ENCODE peak calls at places on chromosomes 13 and 19, in six cellular contexts. One of them, this sample, is unnamed.

GRCh38 chr19:49142866-49143335 is 12.3 kb downstream of the HRC start:
- DNase-seq in spleen: peak; percentile 88
- DNase-seq in breast epithelium: peak; percentile 92
- DNase-seq in SK-N-SH: peak; percentile 95
- DNase-seq in GM23338: peak; percentile 99
- DNase-seq in upper lobe of left lung: peak; percentile 92
- DNase-seq in this sample: peak; percentile 91

GRCh38 chr13:76609643-76610042 is 276.6 kb downstream of the KCTD12 start:
- DNase-seq in SK-N-SH: no peak
- DNase-seq in upper lobe of left lung: no peak
- DNase-seq in GM23338: no peak
- DNase-seq in spleen: no peak
- DNase-seq in breast epithelium: no peak
- DNase-seq in this sample: no peak

GRCh38 chr13:47094734-47095434 is 198.0 kb upstream of the HTR2A start:
- DNase-seq in GM23338: peak; percentile 53
- DNase-seq in spleen: no peak
- DNase-seq in SK-N-SH: no peak
- DNase-seq in upper lobe of left lung: no peak
- DNase-seq in breast epithelium: no peak
- DNase-seq in this sample: no peak

GRCh38 chr13:113672002-113672651 is 5.1 kb downstream of the GRK1 start:
- DNase-seq in upper lobe of left lung: peak; percentile 11
- DNase-seq in SK-N-SH: no peak
- DNase-seq in GM23338: no peak
- DNase-seq in breast epithelium: no peak
- DNase-seq in spleen: peak; percentile 66
- DNase-seq in this sample: no peak

GRCh38 chr13:22061806-22062391 is 391.0 kb downstream of the FGF9 start:
- DNase-seq in breast epithelium: no peak
- DNase-seq in spleen: no peak
- DNase-seq in GM23338: no peak
- DNase-seq in upper lobe of left lung: no peak
- DNase-seq in SK-N-SH: no peak
- DNase-seq in this sample: no peak

GRCh38 chr13:21849323-21849722 is 178.4 kb downstream of the FGF9 start:
- DNase-seq in breast epithelium: no peak
- DNase-seq in upper lobe of left lung: no peak
- DNase-seq in GM23338: peak; percentile 79
- DNase-seq in SK-N-SH: peak; percentile 26
- DNase-seq in spleen: no peak
- DNase-seq in this sample: no peak

GRCh38 chr13:24905242-24905641 is 141.3 kb downstream of the RNF17 start:
- DNase-seq in breast epithelium: no peak
- DNase-seq in upper lobe of left lung: no peak
- DNase-seq in SK-N-SH: no peak
- DNase-seq in GM23338: no peak
- DNase-seq in spleen: no peak
- DNase-seq in this sample: no peak

GRCh38 chr13:76707360-76707759 is 178.8 kb downstream of the KCTD12 start:
- DNase-seq in upper lobe of left lung: no peak
- DNase-seq in GM23338: no peak
- DNase-seq in SK-N-SH: no peak
- DNase-seq in spleen: no peak
- DNase-seq in breast epithelium: no peak
- DNase-seq in this sample: no peak

GRCh38 chr13:45737571-45738002 is 35.5 kb downstream of the CBY2 start:
- DNase-seq in SK-N-SH: no peak
- DNase-seq in spleen: no peak
- DNase-seq in breast epithelium: no peak
- DNase-seq in GM23338: peak; percentile 67
- DNase-seq in upper lobe of left lung: no peak
- DNase-seq in this sample: no peak

GRCh38 chr19:8473652-8474476 is 28.6 kb downstream of the PRAM1 start:
- DNase-seq in SK-N-SH: no peak
- DNase-seq in breast epithelium: no peak
- DNase-seq in GM23338: no peak
- DNase-seq in upper lobe of left lung: peak; percentile 18
- DNase-seq in spleen: no peak
- DNase-seq in this sample: no peak

GRCh38 chr19:57830071-57830602 is at the start of gene ZNF587B:
- DNase-seq in breast epithelium: peak; percentile 64
- DNase-seq in upper lobe of left lung: peak; percentile 42
- DNase-seq in SK-N-SH: peak; percentile 50
- DNase-seq in spleen: peak; percentile 84
- DNase-seq in GM23338: peak; percentile 99
- DNase-seq in this sample: peak; percentile 51

GRCh38 chr13:47796816-47797215 is 204.3 kb downstream of the SUCLA2 start:
- DNase-seq in GM23338: peak; percentile 7
- DNase-seq in SK-N-SH: no peak
- DNase-seq in upper lobe of left lung: no peak
- DNase-seq in breast epithelium: no peak
- DNase-seq in spleen: no peak
- DNase-seq in this sample: no peak

GRCh38 chr19:37817180-37817911 is 38.0 kb upstream of the ZNF573 start:
- DNase-seq in breast epithelium: peak; percentile 82
- DNase-seq in upper lobe of left lung: peak; percentile 59
- DNase-seq in SK-N-SH: peak; percentile 86
- DNase-seq in GM23338: peak; percentile 95
- DNase-seq in spleen: peak; percentile 84
- DNase-seq in this sample: peak; percentile 33

GRCh38 chr13:113809934-113810333 is 50.9 kb downstream of the TMEM255B start:
- DNase-seq in spleen: no peak
- DNase-seq in breast epithelium: no peak
- DNase-seq in upper lobe of left lung: no peak
- DNase-seq in GM23338: no peak
- DNase-seq in SK-N-SH: no peak
- DNase-seq in this sample: no peak

GRCh38 chr19:44943801-44944249 is 1.8 kb downstream of the APOC4 start:
- DNase-seq in breast epithelium: no peak
- DNase-seq in GM23338: no peak
- DNase-seq in upper lobe of left lung: peak; percentile 81
- DNase-seq in spleen: peak; percentile 83
- DNase-seq in SK-N-SH: no peak
- DNase-seq in this sample: peak; percentile 31

GRCh38 chr19:31905980-31906948 is 439.1 kb upstream of the ZNF507 start:
- DNase-seq in upper lobe of left lung: peak; percentile 35
- DNase-seq in breast epithelium: no peak
- DNase-seq in GM23338: no peak
- DNase-seq in spleen: no peak
- DNase-seq in SK-N-SH: no peak
- DNase-seq in this sample: no peak

GRCh38 chr13:27789495-27790303 is 2.6 kb upstream of the GSX1 start:
- DNase-seq in GM23338: peak; percentile 65
- DNase-seq in spleen: no peak
- DNase-seq in upper lobe of left lung: no peak
- DNase-seq in breast epithelium: no peak
- DNase-seq in SK-N-SH: no peak
- DNase-seq in this sample: no peak

GRCh38 chr13:47158583-47158982 is 261.7 kb upstream of the HTR2A start:
- DNase-seq in breast epithelium: no peak
- DNase-seq in upper lobe of left lung: no peak
- DNase-seq in GM23338: no peak
- DNase-seq in SK-N-SH: peak; percentile 53
- DNase-seq in spleen: no peak
- DNase-seq in this sample: no peak

GRCh38 chr19:44623080-44623479 is 9.7 kb downstream of the IGSF23 start:
- DNase-seq in breast epithelium: no peak
- DNase-seq in upper lobe of left lung: peak; percentile 52
- DNase-seq in SK-N-SH: no peak
- DNase-seq in GM23338: no peak
- DNase-seq in spleen: no peak
- DNase-seq in this sample: no peak

GRCh38 chr13:29452773-29453574 is 142.5 kb downstream of the SLC7A1 start:
- DNase-seq in SK-N-SH: peak; percentile 56
- DNase-seq in breast epithelium: no peak
- DNase-seq in GM23338: no peak
- DNase-seq in upper lobe of left lung: no peak
- DNase-seq in spleen: no peak
- DNase-seq in this sample: no peak

GRCh38 chr13:109737046-109737573 is 49.3 kb downstream of the IRS2 start:
- DNase-seq in GM23338: no peak
- DNase-seq in upper lobe of left lung: no peak
- DNase-seq in spleen: no peak
- DNase-seq in breast epithelium: no peak
- DNase-seq in SK-N-SH: no peak
- DNase-seq in this sample: no peak

GRCh38 chr19:1162404-1163282 is 11.4 kb downstream of the SBNO2 start:
- DNase-seq in SK-N-SH: no peak
- DNase-seq in breast epithelium: no peak
- DNase-seq in upper lobe of left lung: no peak
- DNase-seq in spleen: peak; percentile 75
- DNase-seq in GM23338: no peak
- DNase-seq in this sample: no peak

GRCh38 chr13:20197361-20197834 is 4.7 kb upstream of the GJB2 start:
- DNase-seq in SK-N-SH: peak; percentile 59
- DNase-seq in upper lobe of left lung: no peak
- DNase-seq in GM23338: peak; percentile 53
- DNase-seq in spleen: no peak
- DNase-seq in breast epithelium: no peak
- DNase-seq in this sample: no peak

GRCh38 chr19:1063030-1063908 is 3.7 kb upstream of the ARHGAP45 start:
- DNase-seq in SK-N-SH: peak; percentile 64
- DNase-seq in spleen: peak; percentile 88
- DNase-seq in GM23338: peak; percentile 43
- DNase-seq in upper lobe of left lung: peak; percentile 55
- DNase-seq in breast epithelium: no peak
- DNase-seq in this sample: no peak

GRCh38 chr13:113802090-113802531 is 43.1 kb downstream of the TMEM255B start:
- DNase-seq in GM23338: peak; percentile 84
- DNase-seq in spleen: peak; percentile 74
- DNase-seq in upper lobe of left lung: no peak
- DNase-seq in SK-N-SH: peak; percentile 97
- DNase-seq in breast epithelium: no peak
- DNase-seq in this sample: no peak

GRCh38 chr19:50549927-50550593 is 18.2 kb downstream of the LRRC4B start:
- DNase-seq in SK-N-SH: no peak
- DNase-seq in GM23338: no peak
- DNase-seq in breast epithelium: no peak
- DNase-seq in spleen: no peak
- DNase-seq in upper lobe of left lung: no peak
- DNase-seq in this sample: no peak

GRCh38 chr19:37955986-37956385 is 49.0 kb downstream of the SIPA1L3 start:
- DNase-seq in breast epithelium: no peak
- DNase-seq in SK-N-SH: no peak
- DNase-seq in upper lobe of left lung: no peak
- DNase-seq in GM23338: no peak
- DNase-seq in spleen: no peak
- DNase-seq in this sample: peak; percentile 20

DNA sequence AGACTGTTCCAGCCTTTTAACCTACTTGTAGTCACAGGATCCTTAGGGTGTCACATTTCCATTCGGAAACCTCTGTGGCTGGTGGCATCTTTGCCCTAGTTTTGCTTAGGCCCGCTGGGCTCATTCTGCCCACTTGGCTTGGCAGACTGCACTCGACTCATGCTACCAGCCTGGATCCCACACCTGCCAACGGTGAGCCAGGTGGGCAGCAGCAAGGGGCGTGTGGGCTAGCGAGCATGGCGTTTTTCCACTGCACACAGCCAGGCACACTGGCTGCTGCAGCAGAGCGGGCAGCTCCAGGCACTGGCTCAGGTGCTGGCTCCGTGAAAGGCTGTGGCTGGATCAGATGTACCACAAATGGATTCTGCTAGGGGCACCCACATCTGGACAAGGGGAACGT is 838.2 kb downstream of the SLITRK6 start:
- DNase-seq in upper lobe of left lung: no peak
- DNase-seq in spleen: peak; percentile 43
- DNase-seq in SK-N-SH: no peak
- DNase-seq in GM23338: no peak
- DNase-seq in breast epithelium: no peak
- DNase-seq in this sample: no peak
- H3K4me1 ChIP-seq in upper lobe of left lung: no peaks in the 10 kb centered on the region
- H3K4me1 ChIP-seq in spleen: no peaks in the 10 kb centered on the region
- H3K4me1 ChIP-seq in SK-N-SH: no peaks in the 10 kb centered on the region
- H3K4me1 ChIP-seq in GM23338: no peaks in the 10 kb centered on the region
- H3K4me1 ChIP-seq in breast epithelium: no peaks in the 10 kb centered on the region
- H3K4me1 ChIP-seq in this sample: no peaks in the 10 kb centered on the region

GRCh38 chr19:42293539-42293938 is 8.4 kb upstream of the PRR19 start:
- DNase-seq in breast epithelium: no peak
- DNase-seq in upper lobe of left lung: no peak
- DNase-seq in SK-N-SH: no peak
- DNase-seq in spleen: no peak
- DNase-seq in GM23338: peak; percentile 65
- DNase-seq in this sample: no peak

GRCh38 chr19:42295342-42295741 is 6.6 kb upstream of the PRR19 start:
- DNase-seq in upper lobe of left lung: no peak
- DNase-seq in SK-N-SH: no peak
- DNase-seq in breast epithelium: no peak
- DNase-seq in GM23338: no peak
- DNase-seq in spleen: no peak
- DNase-seq in this sample: no peak

GRCh38 chr19:42293966-42294365 is 8.0 kb upstream of the PRR19 start:
- DNase-seq in upper lobe of left lung: no peak
- DNase-seq in SK-N-SH: no peak
- DNase-seq in spleen: no peak
- DNase-seq in GM23338: no peak
- DNase-seq in breast epithelium: no peak
- DNase-seq in this sample: no peak

GRCh38 chr19:42295831-42296525 is 6.0 kb upstream of the PRR19 start:
- DNase-seq in SK-N-SH: peak; percentile 88
- DNase-seq in spleen: peak; percentile 95
- DNase-seq in upper lobe of left lung: peak; percentile 82
- DNase-seq in breast epithelium: peak; percentile 87
- DNase-seq in GM23338: peak; percentile 91
- DNase-seq in this sample: peak; percentile 87

GRCh38 chr19:42294471-42295137 is 7.3 kb upstream of the PRR19 start:
- DNase-seq in GM23338: no peak
- DNase-seq in spleen: no peak
- DNase-seq in SK-N-SH: no peak
- DNase-seq in upper lobe of left lung: no peak
- DNase-seq in breast epithelium: no peak
- DNase-seq in this sample: no peak
- TF ChIP-seq POLR2AphosphoS5 in GM23338: no peak
- TF ChIP-seq POLR2AphosphoS5 in spleen: no peak
- TF ChIP-seq POLR2AphosphoS5 in SK-N-SH: no peak
- TF ChIP-seq POLR2AphosphoS5 in upper lobe of left lung: no peak
- TF ChIP-seq POLR2AphosphoS5 in breast epithelium: no peak
- TF ChIP-seq POLR2AphosphoS5 in this sample: no peak

GRCh38 chr13:52738719-52739467 is 727 bp downstream of the CNMD start:
- DNase-seq in upper lobe of left lung: no peak
- DNase-seq in SK-N-SH: no peak
- DNase-seq in spleen: peak; percentile 74
- DNase-seq in breast epithelium: no peak
- DNase-seq in GM23338: peak; percentile 75
- DNase-seq in this sample: no peak
- H3K27ac ChIP-seq in upper lobe of left lung: no peak overlapping the region
- H3K27ac ChIP-seq in SK-N-SH: no peak overlapping the region
- H3K27ac ChIP-seq in spleen: no peak overlapping the region
- H3K27ac ChIP-seq in breast epithelium: no peak overlapping the region
- H3K27ac ChIP-seq in GM23338: peak overlapping the region; percentile 78
- H3K27ac ChIP-seq in this sample: no peak overlapping the region

DNA sequence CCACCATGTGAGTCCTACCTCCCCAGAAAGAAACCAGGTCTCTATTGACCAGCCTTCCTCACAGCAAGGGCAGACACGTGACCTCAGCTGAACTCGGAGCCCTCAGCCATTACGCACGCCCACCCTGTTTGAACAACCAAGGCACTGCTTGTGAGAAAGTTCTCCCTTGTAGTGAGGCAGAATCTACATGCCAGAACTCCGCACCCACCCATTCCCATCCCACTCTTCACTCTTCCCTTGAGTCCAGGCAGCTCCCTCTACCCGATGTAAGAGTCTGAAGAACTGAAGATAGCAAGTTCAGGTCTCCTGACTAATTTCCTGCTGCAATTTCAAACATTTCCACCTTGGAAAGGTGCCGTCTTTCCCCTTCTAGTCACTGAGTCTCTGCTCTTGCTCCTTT is 6.4 kb downstream of the NOVA2 start:
- DNase-seq in breast epithelium: no peak
- DNase-seq in GM23338: no peak
- DNase-seq in spleen: no peak
- DNase-seq in SK-N-SH: no peak
- DNase-seq in upper lobe of left lung: no peak
- DNase-seq in this sample: no peak
- H3K4me1 ChIP-seq in breast epithelium: no peaks in the 10 kb centered on the region
- H3K4me1 ChIP-seq in GM23338: no peaks in the 10 kb centered on the region
- H3K4me1 ChIP-seq in spleen: peaks cover 4% of the 10 kb centered on the region
- H3K4me1 ChIP-seq in SK-N-SH: no peaks in the 10 kb centered on the region
- H3K4me1 ChIP-seq in upper lobe of left lung: peaks cover 12% of the 10 kb centered on the region
- H3K4me1 ChIP-seq in this sample: no peaks in the 10 kb centered on the region

This sample was measured in stomach.